ENCODE peak calls at places on chromosomes 12 and 14, in six cellular contexts. One of them, this sample, is unnamed. For H3F3A, the result is how much of the 10 kb centered on the place peaks cover.

GRCh38 chr12:65590318-65590717 is 234.0 kb upstream of the HMGA2 start:
- DNase-seq in PC-9: no peak
- DNase-seq in GM23248: no peak
- DNase-seq in neural progenitor cell: no peak
- DNase-seq in GM23338: no peak
- DNase-seq in PC-3: no peak
- DNase-seq in this sample: no peak

GRCh38 chr14:103519043-103519836 is 3.4 kb downstream of the CKB start:
- DNase-seq in PC-9: no peak
- DNase-seq in GM23338: no peak
- DNase-seq in PC-3: no peak
- DNase-seq in neural progenitor cell: no peak
- DNase-seq in GM23248: peak
- DNase-seq in this sample: no peak

GRCh38 chr12:27076930-27077329 is 5.4 kb downstream of the C12orf71 start:
- DNase-seq in GM23338: no peak
- DNase-seq in PC-9: peak
- DNase-seq in GM23248: peak
- DNase-seq in neural progenitor cell: no peak
- DNase-seq in PC-3: peak
- DNase-seq in this sample: no peak

GRCh38 chr14:98840511-98840910 is 431.5 kb downstream of the BCL11B start:
- DNase-seq in neural progenitor cell: no peak
- DNase-seq in GM23338: no peak
- DNase-seq in GM23248: no peak
- DNase-seq in PC-9: no peak
- DNase-seq in PC-3: no peak
- DNase-seq in this sample: no peak

GRCh38 chr14:90573385-90574105 is 176.7 kb downstream of the CALM1 start:
- DNase-seq in PC-9: no peak
- DNase-seq in GM23338: no peak
- DNase-seq in PC-3: no peak
- DNase-seq in GM23248: no peak
- DNase-seq in neural progenitor cell: no peak
- DNase-seq in this sample: no peak

GRCh38 chr14:73774671-73775070 is 60.5 kb upstream of the PNMA1 start:
- DNase-seq in PC-3: no peak
- DNase-seq in PC-9: no peak
- DNase-seq in neural progenitor cell: no peak
- DNase-seq in GM23248: no peak
- DNase-seq in GM23338: no peak
- DNase-seq in this sample: no peak

GRCh38 chr12:88334271-88334670 is 192.2 kb downstream of the TMTC3 start:
- DNase-seq in PC-9: peak
- DNase-seq in GM23338: peak
- DNase-seq in PC-3: peak
- DNase-seq in neural progenitor cell: peak
- DNase-seq in GM23248: peak
- DNase-seq in this sample: peak

GRCh38 chr14:99254391-99255009 is 17.5 kb downstream of the BCL11B start:
- DNase-seq in PC-3: no peak
- DNase-seq in GM23338: no peak
- DNase-seq in PC-9: no peak
- DNase-seq in GM23248: no peak
- DNase-seq in neural progenitor cell: no peak
- DNase-seq in this sample: no peak

GRCh38 chr12:27969011-27969900 is 3.3 kb downstream of the PTHLH start:
- DNase-seq in GM23248: peak
- DNase-seq in neural progenitor cell: peak
- DNase-seq in PC-3: peak
- DNase-seq in PC-9: no peak
- DNase-seq in GM23338: peak
- DNase-seq in this sample: no peak

GRCh38 chr12:130719263-130719892 is 3.3 kb upstream of the RIMBP2 start:
- DNase-seq in GM23338: no peak
- DNase-seq in PC-9: no peak
- DNase-seq in neural progenitor cell: no peak
- DNase-seq in GM23248: no peak
- DNase-seq in PC-3: no peak
- DNase-seq in this sample: no peak

GRCh38 chr12:89875809-89876208 is 167.2 kb upstream of the ATP2B1 start:
- DNase-seq in neural progenitor cell: no peak
- DNase-seq in GM23338: no peak
- DNase-seq in PC-9: no peak
- DNase-seq in GM23248: no peak
- DNase-seq in PC-3: no peak
- DNase-seq in this sample: no peak

DNA sequence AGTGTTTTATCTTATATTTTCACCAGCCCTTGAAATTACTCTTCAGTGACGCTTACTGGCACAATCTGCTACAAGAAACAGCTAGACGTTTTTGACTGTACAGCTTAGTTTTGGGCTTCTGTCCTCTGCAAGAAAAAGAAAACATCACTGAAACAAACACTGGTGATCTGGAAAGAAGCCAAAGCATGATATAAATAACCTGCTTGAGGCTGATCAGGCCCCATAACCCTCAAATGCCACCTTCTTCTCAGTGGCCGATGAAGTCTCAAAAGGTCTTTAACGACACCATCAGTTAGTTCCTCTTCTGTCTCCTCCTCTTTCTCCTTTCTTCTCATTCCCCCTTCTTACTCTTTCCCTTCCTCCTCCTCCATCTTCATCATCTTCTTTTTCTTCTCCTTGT is 942.3 kb upstream of the TMEM132C start:
- DNase-seq in PC-9: no peak
- DNase-seq in neural progenitor cell: no peak
- DNase-seq in GM23248: no peak
- DNase-seq in GM23338: no peak
- DNase-seq in PC-3: no peak
- DNase-seq in this sample: peak
- H3K4me2 ChIP-seq in PC-9: no peak
- H3K4me2 ChIP-seq in neural progenitor cell: no peak
- H3K4me2 ChIP-seq in GM23248: no peak
- H3K4me2 ChIP-seq in GM23338: no peak
- H3K4me2 ChIP-seq in PC-3: no peak
- H3K4me2 ChIP-seq in this sample: peak

DNA sequence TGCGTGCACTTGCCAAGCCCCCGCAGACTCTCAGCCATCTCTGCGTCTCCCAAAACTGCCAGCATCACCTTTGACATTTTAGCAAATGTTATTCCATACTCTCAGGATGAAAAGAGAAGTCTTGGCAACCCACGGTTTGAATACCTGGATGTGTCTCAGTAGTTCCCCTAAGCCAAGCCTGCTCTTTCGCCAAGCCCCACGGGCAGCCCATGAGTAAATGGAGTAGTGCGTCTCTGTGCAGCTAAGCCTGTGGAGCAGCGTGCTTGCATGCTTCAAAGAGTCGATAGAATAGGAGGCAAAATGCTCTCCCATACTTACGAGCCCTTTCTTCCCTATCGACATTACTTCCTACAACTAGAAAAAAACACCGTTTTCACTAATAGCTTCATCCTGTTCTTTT is 634.5 kb upstream of the TMEM132C start:
- DNase-seq in PC-3: no peak
- DNase-seq in PC-9: no peak
- DNase-seq in neural progenitor cell: peak
- DNase-seq in GM23248: no peak
- DNase-seq in GM23338: no peak
- DNase-seq in this sample: no peak
- TF ChIP-seq EZH2 in PC-3: no peak
- TF ChIP-seq EZH2 in PC-9: no peak
- TF ChIP-seq EZH2 in neural progenitor cell: no peak
- TF ChIP-seq EZH2 in GM23248: no peak
- TF ChIP-seq EZH2 in GM23338: no peak
- TF ChIP-seq EZH2 in this sample: no peak

GRCh38 chr12:32516230-32516629 is 116.9 kb downstream of the FGD4 start:
- DNase-seq in neural progenitor cell: no peak
- DNase-seq in PC-3: no peak
- DNase-seq in PC-9: no peak
- DNase-seq in GM23248: no peak
- DNase-seq in GM23338: no peak
- DNase-seq in this sample: no peak

GRCh38 chr12:32522322-32523221 is 123.2 kb downstream of the FGD4 start:
- DNase-seq in PC-3: no peak
- DNase-seq in GM23248: no peak
- DNase-seq in neural progenitor cell: no peak
- DNase-seq in GM23338: no peak
- DNase-seq in PC-9: no peak
- DNase-seq in this sample: peak

GRCh38 chr12:32517966-32518365 is 118.6 kb downstream of the FGD4 start:
- DNase-seq in neural progenitor cell: no peak
- DNase-seq in GM23338: no peak
- DNase-seq in PC-3: no peak
- DNase-seq in PC-9: no peak
- DNase-seq in GM23248: no peak
- DNase-seq in this sample: no peak

GRCh38 chr12:32515137-32515860 is 115.9 kb downstream of the FGD4 start:
- DNase-seq in PC-3: no peak
- DNase-seq in GM23338: no peak
- DNase-seq in GM23248: no peak
- DNase-seq in PC-9: no peak
- DNase-seq in neural progenitor cell: peak
- DNase-seq in this sample: no peak

DNA sequence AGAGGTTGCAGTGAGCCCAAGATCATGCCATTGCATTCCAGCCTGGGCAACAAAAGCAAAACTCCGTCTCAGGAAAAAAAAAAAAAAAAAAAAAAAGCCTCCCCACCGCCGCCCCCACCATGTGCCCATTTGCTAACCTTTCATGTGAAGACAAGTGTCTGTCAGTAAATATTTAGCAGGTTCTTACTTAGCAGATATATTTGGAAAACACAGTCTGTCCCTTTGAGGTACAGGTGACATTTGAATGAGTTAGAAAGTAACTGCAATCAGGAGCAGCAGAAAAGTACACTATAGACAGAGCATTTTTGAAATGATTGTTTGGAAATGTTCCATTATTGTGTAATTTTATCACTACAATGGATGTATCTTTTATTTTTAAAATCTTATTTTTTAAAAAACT is 119.7 kb downstream of the FGD4 start:
- DNase-seq in PC-9: no peak
- DNase-seq in PC-3: no peak
- DNase-seq in GM23338: no peak
- DNase-seq in neural progenitor cell: no peak
- DNase-seq in GM23248: no peak
- DNase-seq in this sample: no peak
- H3F3A ChIP-seq in PC-9: under half
- H3F3A ChIP-seq in PC-3: under half
- H3F3A ChIP-seq in GM23338: under half
- H3F3A ChIP-seq in neural progenitor cell: under half
- H3F3A ChIP-seq in GM23248: under half
- H3F3A ChIP-seq in this sample: under half

GRCh38 chr12:113630625-113631024 is 159.0 kb upstream of the LHX5 start:
- DNase-seq in GM23248: no peak
- DNase-seq in GM23338: no peak
- DNase-seq in PC-3: no peak
- DNase-seq in neural progenitor cell: no peak
- DNase-seq in PC-9: no peak
- DNase-seq in this sample: no peak
- H3K4me2 ChIP-seq in GM23248: no peak
- H3K4me2 ChIP-seq in GM23338: no peak
- H3K4me2 ChIP-seq in PC-3: no peak
- H3K4me2 ChIP-seq in neural progenitor cell: no peak
- H3K4me2 ChIP-seq in PC-9: no peak
- H3K4me2 ChIP-seq in this sample: no peak

GRCh38 chr12:108619369-108620160 is 14.1 kb downstream of the SELPLG start:
- DNase-seq in GM23338: no peak
- DNase-seq in neural progenitor cell: no peak
- DNase-seq in PC-9: peak
- DNase-seq in GM23248: no peak
- DNase-seq in PC-3: peak
- DNase-seq in this sample: no peak
- TF ChIP-seq EZH2 in GM23338: no peak
- TF ChIP-seq EZH2 in neural progenitor cell: no peak
- TF ChIP-seq EZH2 in PC-9: no peak
- TF ChIP-seq EZH2 in GM23248: no peak
- TF ChIP-seq EZH2 in PC-3: no peak
- TF ChIP-seq EZH2 in this sample: no peak